ENCODE peak calls at places on chromosomes 4 and X, in eight cellular contexts. Z is stimulated activated CD4-positive, alpha-beta T cell treated with anti-CD3 and anti-CD28 coated beads, Interleukin-1b, Interleukin-23, amount 100 ng/mL, for 24 hours; G is Ammon's horn; N is lung microvascular endothelial cell; R is T follicular helper cell; E is HFF-Myc; M is EH; S is astrocyte of the spinal cord. U is an unnamed sample.

GRCh38 chr4:74921490-74921889 is 11.4 kb upstream of the PARM1 start:
- DNase-seq in Z (no peak), G (no peak), N (no peak), R (no peak), E (no peak), M (no peak), S (no peak), U (no peak)

GRCh38 chrX:88735835-88736234 is 11.2 kb upstream of the CPXCR1 start:
- DNase-seq in Z (no peak), G (no peak), N (no peak), R (no peak), E (no peak), M (no peak), S (no peak), U (no peak)

GRCh38 chr4:54661686-54662085 is 3.9 kb downstream of the KIT start:
- DNase-seq in Z (no peak), G (no peak), N (no peak), R (no peak), E (peak), M (peak), S (peak), U (peak)

GRCh38 chr4:138558886-138559285 is 316.7 kb upstream of the SLC7A11 start:
- DNase-seq in Z (no peak), G (no peak), N (no peak), R (no peak), E (no peak), M (peak), S (no peak), U (no peak)

GRCh38 chr4:40040908-40041307 is 15.7 kb upstream of the N4BP2 start:
- DNase-seq in Z (no peak), G (no peak), N (no peak), R (no peak), E (no peak), M (no peak), S (no peak), U (peak)

GRCh38 chrX:129980540-129981206 is 1.8 kb upstream of the BCORL1 start:
- DNase-seq in Z (no peak), G (peak), N (peak), R (no peak), E (no peak), M (peak), S (no peak), U (no peak)

GRCh38 chr4:4395849-4396627 is 9.1 kb downstream of the NSG1 start:
- DNase-seq in Z (no peak), G (peak), N (peak), R (no peak), E (no peak), M (no peak), S (no peak), U (peak)

GRCh38 chr4:52250124-52250523 is 199.0 kb downstream of the SPATA18 start:
- DNase-seq in Z (no peak), G (no peak), N (no peak), R (no peak), E (no peak), M (no peak), S (peak), U (peak)

GRCh38 chr4:88003261-88003660 is 4.2 kb upstream of the PKD2 start:
- DNase-seq in Z (no peak), G (no peak), N (no peak), R (no peak), E (no peak), M (peak), S (no peak), U (no peak)

GRCh38 chrX:12080265-12080664 is 58.0 kb upstream of the FRMPD4 start:
- DNase-seq in Z (no peak), G (peak), N (peak), R (no peak), E (no peak), M (peak), S (peak), U (peak)

GRCh38 chr4:58776627-58777026 is 1666.4 kb upstream of the IGFBP7 start:
- DNase-seq in Z (no peak), G (no peak), N (no peak), R (no peak), E (no peak), M (no peak), S (peak), U (peak)

GRCh38 chr4:83248486-83248885 is 36.1 kb downstream of the COQ2 start:
- DNase-seq in Z (no peak), G (no peak), N (no peak), R (no peak), E (no peak), M (peak), S (peak), U (no peak)

GRCh38 chr4:109472343-109472761 is 38.7 kb downstream of the SEC24B start:
- DNase-seq in Z (no peak), G (no peak), N (no peak), R (no peak), E (peak), M (peak), S (peak), U (peak)